ENCODE peak calls at places on chromosomes 4 and X, in ten cellular contexts. C is aorta; L is iPS DF 6.9; N is heart left ventricle; Y is cardiac muscle cell; D is CD8-positive, alpha-beta memory T cell; O is psoas muscle; Z is HFF-Myc; B is epithelial cell of esophagus; T is brain microvascular endothelial cell. W is an unnamed sample.

GRCh38 chrX:65667503-65668355 is at the start of gene MSN:
- DNase-seq in T (peak), N (peak), D (peak), O (peak), Y (peak), Z (no peak), C (peak), B (peak), L (no peak), W (peak)

GRCh38 chr4:138972956-138973819 is 42.4 kb upstream of the NOCT start:
- DNase-seq in C (no peak), O (no peak), Y (peak), T (no peak), B (no peak), Z (no peak), D (no peak), N (no peak), L (no peak), W (no peak)

GRCh38 chr4:3045500-3045850 is 28.9 kb downstream of the HTT-AS start:
- DNase-seq in N (peak), C (peak), Z (no peak), L (no peak), B (no peak), O (peak), Y (no peak), T (peak), D (peak), W (peak)

GRCh38 chrX:267771-268261 is 13.4 kb upstream of the PLCXD1 start:
- DNase-seq in B (no peak), D (no peak), L (no peak), N (no peak), O (no peak), Y (no peak), C (peak), Z (no peak), T (no peak), W (no peak)

GRCh38 chrX:148049441-148049840 is 68.3 kb downstream of the FMR1NB start:
- DNase-seq in D (no peak), L (no peak), N (no peak), O (no peak), Z (no peak), B (peak), Y (peak), C (no peak), T (no peak), W (peak)

GRCh38 chrX:16466640-16467432 is 183.1 kb upstream of the S100G start:
- DNase-seq in Z (no peak), N (no peak), D (no peak), Y (no peak), L (no peak), T (peak), O (no peak), B (peak), C (no peak), W (no peak)

GRCh38 chrX:15931362-15931761 is 76.7 kb upstream of the AP1S2 start:
- DNase-seq in Y (no peak), D (no peak), L (no peak), T (no peak), C (no peak), N (no peak), B (no peak), Z (no peak), O (no peak), W (no peak)

GRCh38 chr4:184347251-184348239 is 126.8 kb downstream of the IRF2 start:
- DNase-seq in Z (no peak), C (peak), L (peak), B (peak), Y (peak), O (peak), D (no peak), N (peak), T (peak), W (peak)

GRCh38 chrX:31499120-31499519 is 427.3 kb upstream of the FTHL17 start:
- DNase-seq in C (no peak), Z (peak), O (no peak), B (peak), L (no peak), T (peak), Y (no peak), D (no peak), N (no peak), W (no peak)

GRCh38 chr4:124890522-124890921 is 178.0 kb upstream of the ANKRD50 start:
- DNase-seq in Y (no peak), O (no peak), L (no peak), Z (no peak), T (no peak), B (peak), C (no peak), D (no peak), N (no peak), W (no peak)

GRCh38 chr4:7531640-7531994 is 96.9 kb upstream of the PSAPL1 start:
- DNase-seq in C (no peak), B (no peak), L (no peak), T (no peak), Y (no peak), D (no peak), O (no peak), Z (no peak), N (no peak), W (no peak)

GRCh38 chrX:64580035-64580434 is 184.8 kb upstream of the MTMR8 start:
- DNase-seq in C (no peak), B (no peak), Z (no peak), D (no peak), Y (no peak), N (no peak), L (no peak), T (no peak), O (no peak), W (no peak)

GRCh38 chrX:39905946-39906345 is 191.8 kb downstream of the BCOR start:
- DNase-seq in C (peak), L (no peak), O (no peak), N (no peak), Z (no peak), B (no peak), D (no peak), Y (no peak), T (no peak), W (no peak)

GRCh38 chr4:167234388-167234881 is at the start of gene SPOCK3:
- DNase-seq in Y (peak), O (peak), T (peak), N (peak), B (peak), Z (no peak), C (peak), L (no peak), D (no peak), W (no peak)

GRCh38 chrX:859329-859728 is 228.7 kb downstream of the SHOX start:
- DNase-seq in T (no peak), O (no peak), N (no peak), C (no peak), Z (no peak), Y (no peak), D (no peak), B (no peak), L (no peak), W (no peak)

GRCh38 chrX:103585421-103586313 is at the start of gene TCEAL4:
- DNase-seq in L (no peak), D (peak), B (peak), Y (peak), O (peak), C (peak), T (peak), Z (no peak), N (peak), W (no peak)

GRCh38 chr4:86957214-86957613 is 22.4 kb downstream of the AFF1 start:
- DNase-seq in D (no peak), T (peak), O (no peak), Y (no peak), Z (no peak), C (no peak), N (no peak), L (no peak), B (peak), W (peak)

GRCh38 chr4:158155656-158156356 is 17.0 kb downstream of the GASK1B start:
- DNase-seq in B (no peak), Z (no peak), O (no peak), Y (no peak), C (no peak), D (no peak), L (no peak), T (no peak), N (no peak), W (no peak)

GRCh38 chr4:147398556-147398955 is 82.3 kb upstream of the EDNRA start:
- DNase-seq in D (no peak), Z (no peak), L (no peak), O (no peak), C (no peak), T (no peak), N (no peak), Y (no peak), B (peak), W (no peak)

GRCh38 chr4:142044271-142044670 is 407.9 kb downstream of the IL15 start:
- DNase-seq in N (no peak), B (no peak), L (no peak), C (no peak), O (no peak), Z (peak), T (peak), D (no peak), Y (no peak), W (no peak)

GRCh38 chrX:107714196-107714811 is 61.3 kb downstream of the TSC22D3 start:
- DNase-seq in Y (no peak), B (no peak), O (no peak), Z (no peak), D (peak), L (no peak), T (no peak), N (no peak), C (no peak), W (peak)
- H3K4me3 ChIP-seq in Y (no peak), B (peak), O (peak), Z (no peak), D (peak), L (no peak), T (peak), N (peak), C (peak), W (peak)

GRCh38 chrX:10108288-10108687 is 48.5 kb upstream of the CLCN4 start:
- DNase-seq in T (no peak), O (no peak), C (no peak), Y (no peak), N (no peak), B (peak), D (no peak), L (no peak), Z (no peak), W (no peak)

GRCh38 chrX:10109695-10110094 is 47.1 kb upstream of the CLCN4 start:
- DNase-seq in Z (no peak), T (no peak), Y (no peak), D (no peak), C (no peak), B (no peak), N (peak), O (peak), L (no peak), W (no peak)

GRCh38 chrX:10104958-10105658 is 51.7 kb upstream of the CLCN4 start:
- DNase-seq in C (no peak), B (no peak), D (no peak), Z (no peak), N (no peak), O (no peak), L (no peak), Y (no peak), T (no peak), W (no peak)

GRCh38 chrX:10110316-10110932 is 46.4 kb upstream of the CLCN4 start:
- DNase-seq in C (no peak), L (no peak), B (no peak), Z (no peak), D (no peak), Y (no peak), O (no peak), T (no peak), N (no peak), W (no peak)

DNA sequence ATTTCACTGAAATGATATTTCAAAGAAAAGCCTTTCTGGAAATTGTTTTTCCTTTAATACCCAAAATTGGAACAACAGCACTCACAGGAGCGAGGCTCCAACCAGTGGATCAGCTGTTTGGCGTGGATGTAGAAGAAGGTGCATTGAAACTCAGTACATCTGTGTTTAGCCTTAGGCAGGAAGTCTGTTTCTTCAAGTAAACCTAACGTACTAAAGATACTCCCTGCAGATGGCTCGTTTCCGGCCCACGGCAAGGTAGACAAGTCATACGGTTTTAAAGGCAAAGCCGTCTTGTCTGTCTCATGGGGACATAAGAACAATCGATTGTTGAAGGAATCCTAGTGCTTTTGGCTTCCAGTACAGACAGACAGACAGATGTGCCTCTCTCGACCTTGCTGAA is 50.0 kb upstream of the CLCN4 start:
- DNase-seq in Y (no peak), L (no peak), O (no peak), N (no peak), Z (no peak), B (no peak), D (peak), C (no peak), T (no peak), W (no peak)
- H3K4me3 ChIP-seq in Y (no peak), L (no peak), O (no peak), N (no peak), Z (no peak), B (no peak), D (peak), C (no peak), T (no peak), W (no peak)

GRCh38 chr4:110636231-110636676 is 13.4 kb upstream of the PITX2 start:
- DNase-seq in T (no peak), L (no peak), Z (no peak), N (no peak), O (no peak), C (no peak), Y (no peak), D (no peak), B (no peak), W (no peak)
- H3K4me3 ChIP-seq in T (no peak), L (peak), Z (peak), N (peak), O (peak), C (no peak), Y (no peak), D (no peak), B (no peak), W (no peak)

DNA sequence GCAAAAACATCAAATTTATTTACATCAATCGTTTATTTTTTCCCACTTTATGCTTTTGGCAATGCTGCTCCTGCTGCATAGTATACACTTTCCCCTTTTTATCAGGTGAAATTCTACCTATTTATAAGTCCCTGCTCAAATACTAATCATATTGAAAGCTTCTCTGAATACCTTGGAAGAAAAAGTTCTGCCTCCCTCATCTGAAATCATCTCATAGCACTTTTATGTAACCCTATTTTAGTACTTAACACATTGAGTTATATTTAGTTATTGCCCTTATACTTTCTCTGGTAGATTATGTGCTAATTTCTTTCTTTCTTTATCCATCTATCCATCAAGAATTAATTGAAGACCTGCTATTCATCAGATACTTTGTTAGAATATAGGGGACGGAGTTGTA is 1.1 kb upstream of the WDR17 start:
- DNase-seq in N (no peak), B (no peak), T (no peak), O (no peak), D (no peak), L (no peak), C (no peak), Z (no peak), Y (no peak), W (no peak)
- H3K4me3 ChIP-seq in N (no peak), B (no peak), T (no peak), O (no peak), D (no peak), L (no peak), C (no peak), Z (no peak), Y (no peak), W (no peak)

GRCh38 chr4:140427104-140427918 is at the start of gene CLGN:
- DNase-seq in Z (no peak), O (peak), L (peak), Y (peak), T (peak), N (peak), D (no peak), B (peak), C (peak), W (peak)

GRCh38 chr4:140423106-140423505 is 4.3 kb downstream of the CLGN start:
- DNase-seq in Z (no peak), C (no peak), B (peak), N (no peak), O (no peak), L (no peak), D (no peak), Y (no peak), T (no peak), W (no peak)

GRCh38 chr4:140426610-140427103 is 791 bp downstream of the CLGN start:
- DNase-seq in D (no peak), B (no peak), Y (peak), O (no peak), L (no peak), Z (no peak), C (no peak), T (no peak), N (peak), W (peak)

DNA sequence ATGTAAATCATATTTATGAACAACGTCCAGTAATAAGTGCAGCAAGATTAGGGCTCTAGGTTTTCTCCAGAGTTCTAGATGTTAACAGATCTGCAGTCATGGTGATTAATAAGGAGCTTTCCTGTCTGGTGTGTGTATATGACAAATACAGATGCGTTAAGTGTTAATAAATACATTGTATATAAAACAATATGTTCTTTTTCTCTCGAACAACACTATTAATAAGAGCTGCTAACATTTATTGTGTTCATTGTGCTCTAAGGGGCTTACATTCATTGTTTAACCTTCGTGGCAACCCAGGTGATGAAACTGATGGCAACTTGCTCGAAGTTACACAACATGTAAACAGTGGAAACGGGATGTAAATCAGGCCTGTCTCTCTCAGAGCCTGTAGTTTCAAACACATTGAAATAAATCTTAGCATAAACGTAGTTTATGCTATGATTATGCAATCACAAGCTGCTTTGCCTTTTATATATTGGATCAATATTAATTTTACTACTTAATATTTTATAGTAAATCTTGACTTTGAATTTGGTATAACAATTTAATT is 547 bp upstream of the CLGN start:
- DNase-seq in T (no peak), L (no peak), Y (no peak), D (no peak), O (no peak), Z (no peak), B (no peak), N (no peak), C (no peak), W (peak)
- H3K4me3 ChIP-seq in T (peak), L (peak), Y (peak), D (no peak), O (peak), Z (peak), B (peak), N (peak), C (peak), W (peak)

GRCh38 chr4:168711197-168712120 is 214.6 kb downstream of the PALLD start:
- DNase-seq in T (peak), C (peak), O (peak), Z (no peak), D (no peak), L (no peak), B (peak), Y (no peak), N (peak), W (no peak)
- H3K4me3 ChIP-seq in T (no peak), C (no peak), O (no peak), Z (no peak), D (no peak), L (no peak), B (no peak), Y (no peak), N (no peak), W (no peak)

GRCh38 chrX:68433155-68433980 is at the start of gene OPHN1:
- DNase-seq in O (peak), N (peak), L (peak), Z (no peak), Y (peak), B (peak), C (peak), T (peak), D (no peak), W (no peak)

GRCh38 chrX:68433981-68434299 is 645 bp upstream of the OPHN1 start:
- DNase-seq in C (no peak), D (no peak), Y (no peak), O (no peak), Z (no peak), L (no peak), N (no peak), T (no peak), B (no peak), W (no peak)

GRCh38 chrX:68432648-68433047 is 647 bp downstream of the OPHN1 start:
- DNase-seq in C (no peak), L (no peak), D (no peak), N (no peak), T (peak), O (no peak), B (peak), Z (no peak), Y (peak), W (no peak)

GRCh38 chrX:68429216-68429615 is 4.1 kb downstream of the OPHN1 start:
- DNase-seq in Y (no peak), D (no peak), B (peak), O (no peak), T (peak), Z (no peak), N (no peak), L (no peak), C (no peak), W (no peak)

GRCh38 chrX:68431836-68432235 is 1.5 kb downstream of the OPHN1 start:
- DNase-seq in T (no peak), Z (no peak), N (no peak), B (no peak), Y (no peak), O (no peak), L (no peak), D (no peak), C (no peak), W (no peak)
- H3K4me3 ChIP-seq in T (no peak), Z (no peak), N (peak), B (no peak), Y (no peak), O (peak), L (no peak), D (no peak), C (no peak), W (no peak)

GRCh38 chr4:174009686-174010451 is 273.6 kb downstream of the FBXO8 start:
- DNase-seq in L (no peak), C (no peak), B (no peak), T (no peak), O (no peak), N (no peak), Y (no peak), D (no peak), Z (no peak), W (no peak)

GRCh38 chr4:174016251-174016650 is 267.2 kb downstream of the FBXO8 start:
- DNase-seq in D (no peak), Y (no peak), Z (no peak), B (no peak), O (no peak), L (no peak), N (no peak), C (no peak), T (no peak), W (no peak)

GRCh38 chr4:174012135-174012923 is 271.1 kb downstream of the FBXO8 start:
- DNase-seq in Y (no peak), B (no peak), L (no peak), O (no peak), T (no peak), C (no peak), D (no peak), Z (no peak), N (no peak), W (no peak)

GRCh38 chr4:174005422-174005821 is 278.0 kb downstream of the FBXO8 start:
- DNase-seq in C (no peak), Z (no peak), L (no peak), T (no peak), D (no peak), B (no peak), N (no peak), O (no peak), Y (peak), W (no peak)

DNA sequence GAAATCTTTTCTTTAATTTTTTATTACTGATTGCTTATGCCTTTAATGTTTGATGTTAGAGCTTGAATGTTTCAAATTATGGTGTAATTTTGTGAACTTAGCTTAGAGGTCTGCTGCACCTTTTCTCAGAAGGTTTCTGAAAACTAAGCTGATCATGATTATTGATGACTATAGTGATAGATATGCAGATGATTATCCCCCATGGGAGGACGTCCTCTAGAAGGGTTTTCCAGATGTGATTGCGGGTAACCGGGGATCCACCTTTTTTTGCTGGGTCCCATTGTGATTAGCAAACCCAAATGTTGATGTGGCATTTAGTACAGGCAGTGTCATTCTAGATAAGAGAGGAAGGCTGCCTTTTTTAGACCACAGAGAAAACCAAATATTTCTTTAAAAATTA is 272.9 kb downstream of the FBXO8 start:
- DNase-seq in N (no peak), Y (no peak), D (no peak), Z (no peak), T (no peak), O (no peak), C (no peak), L (no peak), B (no peak), W (no peak)
- H3K4me3 ChIP-seq in N (no peak), Y (no peak), D (no peak), Z (no peak), T (no peak), O (no peak), C (no peak), L (no peak), B (no peak), W (no peak)